ENCODE peak calls at places on chromosome 1, in five cellular contexts. M is prostate gland, W is K562, U is GM23338, D is HL-60. O is an unnamed sample.

GRCh38 chr1:118481091-118481490 is 296.1 kb upstream of the SPAG17 start:
- DNase-seq in M (no peak), W (no peak), U (no peak), D (no peak), O (no peak)

GRCh38 chr1:66374561-66375111 is 159.3 kb upstream of the SGIP1 start:
- DNase-seq in M (no peak), W (no peak), U (no peak), D (peak; percentile 8), O (no peak)

GRCh38 chr1:40622936-40623629 is 42.4 kb downstream of the RIMS3 start:
- DNase-seq in M (no peak), W (no peak), U (no peak), D (no peak), O (no peak)

GRCh38 chr1:172244865-172245264 is 175.6 kb upstream of the C1orf105 start:
- DNase-seq in M (no peak), W (no peak), U (no peak), D (no peak), O (no peak)

GRCh38 chr1:209673631-209674417 is 1.4 kb upstream of the G0S2 start:
- DNase-seq in M (no peak), W (no peak), U (no peak), D (peak; percentile 69), O (no peak)

GRCh38 chr1:63662846-63663245 is 69.6 kb downstream of the PGM1 start:
- DNase-seq in M (no peak), W (no peak), U (peak; percentile 39), D (no peak), O (no peak)

GRCh38 chr1:13682443-13682842 is 17.5 kb upstream of the PRDM2 start:
- DNase-seq in M (no peak), W (no peak), U (no peak), D (no peak), O (no peak)

GRCh38 chr1:109655624-109656519 is at the start of gene GSTM4:
- DNase-seq in M (peak; percentile 78), W (peak; percentile 95), U (peak; percentile 94), D (peak; percentile 79), O (peak; percentile 93)

GRCh38 chr1:19443321-19443720 is 42.0 kb downstream of the CAPZB start:
- DNase-seq in M (no peak), W (no peak), U (no peak), D (no peak), O (no peak)

GRCh38 chr1:240739139-240739538 is 127.2 kb upstream of the GREM2 start:
- DNase-seq in M (no peak), W (no peak), U (no peak), D (no peak), O (no peak)

GRCh38 chr1:102572637-102573036 is 535.7 kb downstream of the COL11A1 start:
- DNase-seq in M (no peak), W (no peak), U (no peak), D (no peak), O (no peak)

GRCh38 chr1:5297878-5298239 is 643.5 kb downstream of the AJAP1 start:
- DNase-seq in M (no peak), W (no peak), U (no peak), D (no peak), O (no peak)

GRCh38 chr1:117613249-117613968 is 7.6 kb downstream of the TENT5C start:
- DNase-seq in M (no peak), W (peak; percentile 65), U (no peak), D (peak; percentile 63), O (no peak)

GRCh38 chr1:210364479-210364878 is 35.8 kb downstream of the HHAT start:
- DNase-seq in M (peak; percentile 49), W (no peak), U (no peak), D (no peak), O (no peak)

GRCh38 chr1:35044406-35044805 is 12.7 kb upstream of the ZMYM6 start:
- DNase-seq in M (no peak), W (no peak), U (no peak), D (no peak), O (no peak)

GRCh38 chr1:10598088-10598712 is 123.5 kb downstream of the PEX14 start:
- DNase-seq in M (no peak), W (no peak), U (no peak), D (no peak), O (no peak)

GRCh38 chr1:61287014-61287413 is 204.7 kb downstream of the NFIA start:
- DNase-seq in M (no peak), W (no peak), U (no peak), D (no peak), O (no peak)

GRCh38 chr1:237938553-237938952 is 47.8 kb upstream of the ZP4 start:
- DNase-seq in M (no peak), W (peak; percentile 48), U (peak; percentile 84), D (no peak), O (peak; percentile 11)

GRCh38 chr1:231702804-231703203 is 76.2 kb downstream of the DISC1 start:
- DNase-seq in M (no peak), W (no peak), U (no peak), D (no peak), O (no peak)

GRCh38 chr1:19828546-19828945 is 13.5 kb upstream of the RNF186 start:
- DNase-seq in M (no peak), W (no peak), U (no peak), D (no peak), O (no peak)

GRCh38 chr1:31768939-31769704 is 5.0 kb upstream of the ADGRB2 start:
- DNase-seq in M (no peak), W (no peak), U (no peak), D (no peak), O (no peak)

GRCh38 chr1:94117250-94117851 is 3.6 kb downstream of the ABCA4 start:
- DNase-seq in M (no peak), W (no peak), U (no peak), D (no peak), O (no peak)

GRCh38 chr1:71634159-71634558 is 553.3 kb upstream of the ZRANB2 start:
- DNase-seq in M (no peak), W (no peak), U (no peak), D (no peak), O (no peak)

GRCh38 chr1:38173848-38174247 is 127.3 kb upstream of the POU3F1 start:
- DNase-seq in M (no peak), W (no peak), U (no peak), D (no peak), O (no peak)

GRCh38 chr1:30816211-30817082 is 58.9 kb upstream of the LAPTM5 start:
- DNase-seq in M (peak; percentile 17), W (peak; percentile 41), U (peak; percentile 96), D (no peak), O (peak; percentile 41)

GRCh38 chr1:36513676-36514473 is 31.2 kb upstream of the CSF3R start:
- DNase-seq in M (no peak), W (peak; percentile 57), U (peak; percentile 23), D (no peak), O (no peak)

GRCh38 chr1:204945565-204945977 is 74.9 kb downstream of the NFASC start:
- DNase-seq in M (no peak), W (no peak), U (no peak), D (peak; percentile 25), O (no peak)

GRCh38 chr1:212379366-212379765 is 35.3 kb downstream of the PACC1 start:
- DNase-seq in M (no peak), W (no peak), U (no peak), D (no peak), O (no peak)

GRCh38 chr1:86154581-86155060 is 2.0 kb downstream of the COL24A1 start:
- DNase-seq in M (no peak), W (no peak), U (peak; percentile 57), D (no peak), O (no peak)

GRCh38 chr1:4655674-4656532 is 1.5 kb downstream of the AJAP1 start:
- DNase-seq in M (peak; percentile 28), W (peak; percentile 22), U (no peak), D (peak; percentile 58), O (peak; percentile 18)

GRCh38 chr1:51541313-51542050 is 22.4 kb upstream of the EPS15 start:
- DNase-seq in M (no peak), W (no peak), U (no peak), D (no peak), O (no peak)

GRCh38 chr1:16727190-16728111 is 12.9 kb upstream of the RNU1-4 start:
- DNase-seq in M (peak; percentile 25), W (peak; percentile 39), U (peak; percentile 91), D (peak; percentile 38), O (peak; percentile 14)
- TF ChIP-seq POLR2AphosphoS5 in M (no peak), W (no peak), U (no peak), D (no peak), O (no peak)

GRCh38 chr1:58904299-58905125 is 120.7 kb upstream of the JUN start:
- DNase-seq in M (no peak), W (no peak), U (no peak), D (no peak), O (no peak)

GRCh38 chr1:58905126-58905490 is 121.3 kb upstream of the JUN start:
- DNase-seq in M (no peak), W (no peak), U (no peak), D (no peak), O (no peak)

GRCh38 chr1:58903450-58904298 is 119.8 kb upstream of the JUN start:
- DNase-seq in M (peak; percentile 90), W (peak; percentile 61), U (peak; percentile 81), D (peak; percentile 61), O (peak; percentile 94)

GRCh38 chr1:58901008-58901407 is 117.2 kb upstream of the JUN start:
- DNase-seq in M (no peak), W (no peak), U (no peak), D (no peak), O (no peak)

GRCh38 chr1:58902830-58903229 is 119.0 kb upstream of the JUN start:
- DNase-seq in M (no peak), W (no peak), U (no peak), D (no peak), O (no peak)
- H3K4me3 ChIP-seq in M (peak overlapping the region; percentile 49), W (no peak overlapping the region), U (peak overlapping the region; percentile 74), D (no peak overlapping the region), O (peak overlapping the region; percentile 58)

GRCh38 chr1:24283326-24284155 is 35.6 kb upstream of the GRHL3 start:
- DNase-seq in M (peak; percentile 36), W (no peak), U (no peak), D (no peak), O (no peak)
- TF ChIP-seq POLR2AphosphoS5 in M (peak; percentile 66), W (no peak), U (no peak), D (no peak), O (no peak)

GRCh38 chr1:87449348-87449963 is 120.8 kb downstream of the LMO4 start:
- DNase-seq in M (peak; percentile 14), W (no peak), U (no peak), D (no peak), O (peak; percentile 70)
- H3K4me3 ChIP-seq in M (no peak overlapping the region), W (no peak overlapping the region), U (no peak overlapping the region), D (no peak overlapping the region), O (no peak overlapping the region)

DNA sequence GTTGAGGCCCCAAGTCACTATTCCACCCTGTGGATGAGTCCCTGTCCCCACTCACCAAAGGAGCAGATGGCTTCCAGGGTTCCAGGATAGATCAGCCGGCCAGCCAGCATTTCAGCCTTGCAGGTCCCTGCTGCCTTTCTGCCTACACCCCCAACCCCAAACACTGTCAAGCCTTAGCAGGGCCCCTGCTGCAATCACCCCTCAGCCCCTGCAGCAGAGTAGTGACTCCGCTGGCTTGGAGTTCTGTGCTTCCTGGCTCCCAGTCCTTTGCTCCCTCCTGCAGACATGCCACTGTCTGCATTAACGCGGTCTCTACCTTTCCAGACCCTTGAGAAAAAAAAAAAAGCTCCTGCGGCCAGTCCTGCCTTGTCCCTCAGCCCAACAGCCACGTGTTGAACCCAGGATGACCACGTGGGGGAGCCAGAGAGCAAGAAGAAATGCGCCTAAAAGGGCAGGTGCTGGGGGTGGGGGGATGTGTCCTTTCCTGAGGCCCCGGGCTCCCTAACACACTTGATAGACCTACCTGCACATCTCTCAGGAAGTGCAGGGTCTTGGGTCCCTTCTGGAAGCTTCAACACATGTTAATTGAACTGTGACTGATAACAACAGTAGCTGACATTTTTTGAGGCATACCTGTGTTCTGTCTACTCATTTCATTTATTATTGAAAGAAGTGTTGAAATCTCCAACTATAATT is 37.4 kb downstream of the RASSF5 start:
- DNase-seq in M (peak; percentile 46), W (peak; percentile 94), U (peak; percentile 94), D (peak; percentile 77), O (peak; percentile 82)
- TF ChIP-seq POLR2AphosphoS5 in M (peak; percentile 35), W (no peak), U (no peak), D (no peak), O (no peak)

O was measured in transverse colon.